ENCODE peak calls at places on chromosomes 12 and 14, in nine cellular contexts. F is testis, S is heart left ventricle, L is esophagus muscularis mucosa, K is A549, W is transverse colon, Y is sigmoid colon, D is uterus, O is tibial nerve. U is an unnamed sample.

GRCh38 chr12:16467304-16467703 is 119.9 kb downstream of the MGST1 start:
- DNase-seq in F (no peak), S (no peak), L (no peak), K (no peak), W (no peak), Y (no peak), D (no peak), O (no peak), U (no peak)

GRCh38 chr14:51529731-51530130 is 122.0 kb upstream of the FRMD6 start:
- DNase-seq in F (no peak), S (no peak), L (no peak), K (no peak), W (no peak), Y (no peak), D (no peak), O (no peak), U (no peak)

GRCh38 chr14:51780006-51780692 is 80.3 kb upstream of the GNG2 start:
- DNase-seq in F (peak; percentile 92), S (peak; percentile 70), L (peak; percentile 94), K (peak; percentile 61), W (peak; percentile 77), Y (peak; percentile 87), D (peak; percentile 85), O (peak; percentile 88), U (peak; percentile 80)

GRCh38 chr12:49309361-49309760 is 13.7 kb upstream of the TROAP start:
- DNase-seq in F (no peak), S (no peak), L (no peak), K (peak; percentile 25), W (no peak), Y (peak; percentile 42), D (no peak), O (no peak), U (peak; percentile 20)

GRCh38 chr14:67241416-67242362 is at the start of gene PALS1:
- DNase-seq in F (peak; percentile 59), S (no peak), L (peak; percentile 92), K (peak; percentile 77), W (no peak), Y (peak; percentile 80), D (peak; percentile 43), O (peak; percentile 23), U (no peak)

GRCh38 chr12:2609020-2609419 is 185.8 kb upstream of the FKBP4 start:
- DNase-seq in F (no peak), S (no peak), L (no peak), K (no peak), W (no peak), Y (peak; percentile 44), D (no peak), O (no peak), U (no peak)

GRCh38 chr12:89477633-89478279 is 46.8 kb downstream of the GALNT4 start:
- DNase-seq in F (no peak), S (no peak), L (no peak), K (no peak), W (no peak), Y (no peak), D (no peak), O (no peak), U (no peak)

GRCh38 chr12:27164330-27165045 is 79.6 kb upstream of the STK38L start:
- DNase-seq in F (no peak), S (no peak), L (no peak), K (no peak), W (no peak), Y (no peak), D (no peak), O (no peak), U (no peak)

GRCh38 chr12:113322353-113322752 is 12.6 kb downstream of the SLC8B1 start:
- DNase-seq in F (no peak), S (no peak), L (no peak), K (no peak), W (no peak), Y (no peak), D (no peak), O (no peak), U (no peak)

GRCh38 chr14:102373110-102373509 is 10.4 kb downstream of the TECPR2 start:
- DNase-seq in F (no peak), S (no peak), L (no peak), K (no peak), W (no peak), Y (no peak), D (no peak), O (no peak), U (no peak)

GRCh38 chr14:38042356-38042755 is 165.3 kb upstream of the SSTR1 start:
- DNase-seq in F (no peak), S (no peak), L (no peak), K (peak; percentile 33), W (no peak), Y (no peak), D (no peak), O (no peak), U (peak; percentile 34)

GRCh38 chr14:31965735-31966598 is 111.1 kb upstream of the ARHGAP5 start:
- DNase-seq in F (peak; percentile 70), S (no peak), L (peak; percentile 89), K (peak; percentile 44), W (no peak), Y (no peak), D (no peak), O (no peak), U (no peak)

GRCh38 chr14:33914676-33915516 is 36.0 kb downstream of the EGLN3 start:
- DNase-seq in F (no peak), S (no peak), L (peak; percentile 88), K (peak; percentile 76), W (no peak), Y (no peak), D (peak; percentile 40), O (no peak), U (no peak)

DNA sequence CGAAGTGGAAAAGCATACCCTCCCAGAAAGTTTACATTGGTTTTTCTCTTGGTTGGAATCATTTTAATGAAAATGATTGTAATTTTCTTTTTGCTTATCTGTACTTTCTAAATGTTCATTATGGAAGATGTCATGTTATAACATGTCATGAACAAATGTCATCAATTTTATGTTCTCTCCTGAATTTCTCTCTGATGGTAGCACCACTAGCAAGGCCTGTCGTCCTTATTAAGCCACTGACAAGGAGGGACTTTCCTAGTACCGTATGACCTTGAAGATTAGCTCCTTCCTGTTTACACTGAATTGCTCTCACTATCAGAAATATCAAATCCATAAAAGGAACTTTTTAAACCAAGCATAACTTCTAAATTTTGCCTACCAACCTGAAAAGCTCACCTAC is 99.0 kb downstream of the ESR2 start:
- DNase-seq in F (no peak), S (no peak), L (no peak), K (no peak), W (no peak), Y (no peak), D (no peak), O (no peak), U (no peak)
- H3K4me3 ChIP-seq in F (no peak overlapping the region), S (no peak overlapping the region), L (no peak overlapping the region), K (no peak overlapping the region), W (no peak overlapping the region), Y (no peak overlapping the region), D (no peak overlapping the region), O (no peak overlapping the region), U (no peak overlapping the region)

DNA sequence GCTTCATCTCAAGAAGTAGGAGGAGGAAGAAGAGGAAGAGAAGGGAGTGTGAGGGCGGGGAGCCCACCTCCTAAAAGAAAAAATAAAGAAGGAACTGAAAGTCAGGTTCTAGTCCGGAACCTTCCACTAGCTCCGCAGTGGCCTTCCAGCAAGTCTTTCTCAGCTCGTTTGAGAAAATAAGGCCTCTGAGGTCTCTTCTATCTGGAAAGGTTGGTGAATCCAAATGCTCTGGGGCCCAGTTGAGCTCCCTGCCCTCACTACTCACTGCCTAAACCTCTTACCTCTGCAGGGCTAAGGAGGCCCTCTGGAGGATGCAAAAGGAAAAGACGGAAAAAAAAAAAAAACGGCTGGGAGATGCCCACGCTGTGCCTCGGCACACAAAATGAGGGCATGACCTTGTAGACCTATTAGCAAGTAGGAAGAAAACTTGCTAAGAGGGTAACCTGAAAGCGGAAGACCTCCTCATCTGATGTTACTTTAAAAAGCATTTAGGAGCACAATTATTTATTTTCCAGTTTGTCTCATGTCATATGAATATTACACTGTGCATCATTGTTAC is 35.9 kb downstream of the FBLN5 start:
- DNase-seq in F (peak; percentile 48), S (no peak), L (no peak), K (peak; percentile 68), W (peak; percentile 37), Y (peak; percentile 46), D (no peak), O (no peak), U (peak; percentile 47)
- H3K27ac ChIP-seq in F (no peak overlapping the region), S (no peak overlapping the region), L (no peak overlapping the region), K (no peak overlapping the region), W (peak overlapping the region; percentile 32), Y (no peak overlapping the region), D (no peak overlapping the region), O (peak overlapping the region; percentile 77), U (no peak overlapping the region)

GRCh38 chr12:46268617-46269428 is at the start of gene SLC38A1:
- DNase-seq in F (peak; percentile 74), S (peak; percentile 92), L (peak; percentile 95), K (peak; percentile 93), W (peak; percentile 91), Y (peak; percentile 97), D (peak; percentile 79), O (peak; percentile 62), U (peak; percentile 93)
- TF ChIP-seq POLR2A in F (no peak), S (peak; percentile 43), L (peak; percentile 87), K (peak; percentile 42), W (peak; percentile 95), Y (peak; percentile 80), D (peak; percentile 59), O (no peak), U (peak; percentile 30)

GRCh38 chr14:77316872-77317271 is 3.8 kb downstream of the POMT2 start:
- DNase-seq in F (no peak), S (no peak), L (no peak), K (no peak), W (peak; percentile 25), Y (peak; percentile 46), D (no peak), O (no peak), U (peak; percentile 59)
- H3K4me3 ChIP-seq in F (no peak overlapping the region), S (no peak overlapping the region), L (no peak overlapping the region), K (no peak overlapping the region), W (no peak overlapping the region), Y (no peak overlapping the region), D (no peak overlapping the region), O (no peak overlapping the region), U (no peak overlapping the region)

DNA sequence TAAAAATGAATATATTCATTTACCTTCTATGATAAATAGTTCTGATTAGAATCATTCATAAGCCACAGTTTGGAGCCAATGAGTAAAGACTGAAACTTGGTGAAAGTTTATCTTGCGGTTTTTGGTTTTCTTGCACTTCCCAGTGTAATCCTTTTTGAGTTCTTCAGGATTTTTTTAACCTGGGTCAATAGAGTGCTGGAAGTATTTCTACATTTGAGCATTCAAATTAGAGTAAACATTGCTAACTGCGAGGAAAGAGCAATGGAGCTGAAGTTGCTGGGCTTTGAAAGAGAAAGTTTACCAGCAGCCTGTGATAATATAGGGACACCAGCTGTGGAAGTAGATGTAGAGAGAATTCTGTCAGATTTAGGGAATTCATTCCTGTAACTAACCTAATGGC is 30.3 kb downstream of the ANO6 start:
- DNase-seq in F (no peak), S (no peak), L (no peak), K (no peak), W (no peak), Y (no peak), D (no peak), O (no peak), U (no peak)
- H3K27ac ChIP-seq in F (no peak overlapping the region), S (no peak overlapping the region), L (no peak overlapping the region), K (no peak overlapping the region), W (no peak overlapping the region), Y (no peak overlapping the region), D (no peak overlapping the region), O (no peak overlapping the region), U (no peak overlapping the region)

DNA sequence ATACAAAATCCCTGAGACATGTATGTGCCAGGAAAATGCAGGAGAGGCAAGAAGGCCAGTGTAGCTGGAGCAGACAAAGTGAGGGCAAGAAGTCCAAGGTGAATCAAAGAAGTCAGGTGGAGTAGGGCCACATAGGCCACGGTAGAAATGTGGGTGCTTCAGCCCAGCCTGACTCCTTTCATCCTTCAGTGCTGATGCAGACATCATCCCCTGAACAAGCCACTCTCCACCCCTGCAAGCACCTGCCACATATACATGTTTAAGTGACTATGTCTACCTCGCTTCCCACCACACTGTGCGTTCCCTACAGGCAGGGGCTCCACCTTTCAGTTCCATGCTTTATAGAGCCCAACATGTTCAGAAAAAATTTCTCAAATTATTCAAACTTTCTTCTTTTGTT is 11.7 kb downstream of the SLC7A7 start:
- DNase-seq in F (no peak), S (no peak), L (no peak), K (no peak), W (no peak), Y (no peak), D (no peak), O (no peak), U (no peak)
- TF ChIP-seq POLR2A in F (no peak), S (no peak), L (no peak), K (no peak), W (no peak), Y (no peak), D (no peak), O (no peak), U (no peak)

U was measured in thyroid gland.